ENCODE peak calls at places on chromosome 21, in five cellular contexts. One of them, this sample, is unnamed.

GRCh38 chr21:43343095-43343991 is 83.6 kb downstream of the SIK1 start:
- DNase-seq in mammary epithelial cell: no peak
- DNase-seq in tibial artery: no peak
- DNase-seq in spleen: no peak
- DNase-seq in Calu3: peak
- DNase-seq in this sample: no peak

GRCh38 chr21:34536311-34536710 is 24.3 kb upstream of the KCNE1 start:
- DNase-seq in mammary epithelial cell: no peak
- DNase-seq in tibial artery: no peak
- DNase-seq in spleen: no peak
- DNase-seq in Calu3: no peak
- DNase-seq in this sample: no peak

GRCh38 chr21:44018813-44019567 is 6.9 kb downstream of the TRAPPC10 start:
- DNase-seq in mammary epithelial cell: no peak
- DNase-seq in tibial artery: no peak
- DNase-seq in spleen: no peak
- DNase-seq in Calu3: no peak
- DNase-seq in this sample: no peak

GRCh38 chr21:41402796-41403195 is 23.2 kb upstream of the MX1 start:
- DNase-seq in mammary epithelial cell: no peak
- DNase-seq in tibial artery: peak
- DNase-seq in spleen: no peak
- DNase-seq in Calu3: no peak
- DNase-seq in this sample: no peak

GRCh38 chr21:43331962-43332458 is 94.9 kb downstream of the SIK1 start:
- DNase-seq in mammary epithelial cell: no peak
- DNase-seq in tibial artery: peak
- DNase-seq in spleen: no peak
- DNase-seq in Calu3: no peak
- DNase-seq in this sample: no peak

GRCh38 chr21:42703936-42704335 is 50.5 kb downstream of the PDE9A start:
- DNase-seq in mammary epithelial cell: no peak
- DNase-seq in tibial artery: no peak
- DNase-seq in spleen: peak
- DNase-seq in Calu3: no peak
- DNase-seq in this sample: no peak

GRCh38 chr21:45428534-45428933 is 23.6 kb downstream of the COL18A1 start:
- DNase-seq in mammary epithelial cell: no peak
- DNase-seq in tibial artery: no peak
- DNase-seq in spleen: no peak
- DNase-seq in Calu3: no peak
- DNase-seq in this sample: no peak

GRCh38 chr21:33997432-33997831 is 75.9 kb upstream of the MRPS6 start:
- DNase-seq in mammary epithelial cell: no peak
- DNase-seq in tibial artery: no peak
- DNase-seq in spleen: no peak
- DNase-seq in Calu3: no peak
- DNase-seq in this sample: no peak

GRCh38 chr21:35020902-35021301 is 28.2 kb downstream of the RUNX1 start:
- DNase-seq in mammary epithelial cell: peak
- DNase-seq in tibial artery: no peak
- DNase-seq in spleen: no peak
- DNase-seq in Calu3: no peak
- DNase-seq in this sample: no peak

GRCh38 chr21:22544747-22545146 is 1546.5 kb downstream of the NCAM2 start:
- DNase-seq in mammary epithelial cell: no peak
- DNase-seq in tibial artery: no peak
- DNase-seq in spleen: no peak
- DNase-seq in Calu3: no peak
- DNase-seq in this sample: no peak

GRCh38 chr21:29658177-29658933 is 281.4 kb downstream of the GRIK1 start:
- DNase-seq in mammary epithelial cell: no peak
- DNase-seq in tibial artery: no peak
- DNase-seq in spleen: no peak
- DNase-seq in Calu3: no peak
- DNase-seq in this sample: no peak

GRCh38 chr21:40719615-40720014 is 127.3 kb downstream of the DSCAM start:
- DNase-seq in mammary epithelial cell: no peak
- DNase-seq in tibial artery: no peak
- DNase-seq in spleen: no peak
- DNase-seq in Calu3: no peak
- DNase-seq in this sample: no peak

GRCh38 chr21:32994305-32994704 is 31.4 kb upstream of the OLIG2 start:
- DNase-seq in mammary epithelial cell: no peak
- DNase-seq in tibial artery: no peak
- DNase-seq in spleen: no peak
- DNase-seq in Calu3: peak
- DNase-seq in this sample: no peak

DNA sequence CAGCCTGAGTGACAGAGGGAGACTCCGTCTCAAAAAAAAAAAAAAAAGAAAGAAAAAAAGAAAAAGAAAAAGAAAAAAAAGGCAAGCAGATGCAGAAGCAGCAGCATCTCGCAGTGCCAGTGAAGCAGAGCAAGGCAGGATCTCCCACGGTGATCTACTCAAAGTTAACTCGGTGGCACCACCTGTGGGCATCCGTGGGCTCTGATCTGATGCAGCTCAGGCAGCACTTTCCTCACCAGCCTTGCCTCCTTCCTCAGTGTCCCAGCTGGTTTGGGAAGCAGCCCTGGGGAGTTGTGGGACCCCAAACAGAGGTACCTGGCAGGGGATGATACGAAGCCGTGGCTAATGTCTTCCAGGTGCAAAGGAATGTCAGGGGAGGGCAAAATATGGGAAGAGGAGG is 104.3 kb upstream of the KRTAP19-8 start:
- DNase-seq in mammary epithelial cell: no peak
- DNase-seq in tibial artery: no peak
- DNase-seq in spleen: no peak
- DNase-seq in Calu3: no peak
- DNase-seq in this sample: no peak
- TF ChIP-seq CTCF in mammary epithelial cell: no peak
- TF ChIP-seq CTCF in tibial artery: no peak
- TF ChIP-seq CTCF in spleen: no peak
- TF ChIP-seq CTCF in Calu3: no peak
- TF ChIP-seq CTCF in this sample: no peak

GRCh38 chr21:19603011-19603593 is 1199.5 kb upstream of the TMPRSS15 start:
- DNase-seq in mammary epithelial cell: no peak
- DNase-seq in tibial artery: no peak
- DNase-seq in spleen: no peak
- DNase-seq in Calu3: no peak
- DNase-seq in this sample: no peak

GRCh38 chr21:19609611-19610010 is 1206.0 kb upstream of the TMPRSS15 start:
- DNase-seq in mammary epithelial cell: no peak
- DNase-seq in tibial artery: no peak
- DNase-seq in spleen: no peak
- DNase-seq in Calu3: no peak
- DNase-seq in this sample: no peak

GRCh38 chr21:19607983-19608668 is 1204.5 kb upstream of the TMPRSS15 start:
- DNase-seq in mammary epithelial cell: no peak
- DNase-seq in tibial artery: no peak
- DNase-seq in spleen: no peak
- DNase-seq in Calu3: no peak
- DNase-seq in this sample: no peak
- TF ChIP-seq CTCF in mammary epithelial cell: no peak
- TF ChIP-seq CTCF in tibial artery: no peak
- TF ChIP-seq CTCF in spleen: no peak
- TF ChIP-seq CTCF in Calu3: no peak
- TF ChIP-seq CTCF in this sample: no peak

GRCh38 chr21:39313457-39314154 is at the start of gene BRWD1:
- DNase-seq in mammary epithelial cell: peak
- DNase-seq in tibial artery: peak
- DNase-seq in spleen: peak
- DNase-seq in Calu3: peak
- DNase-seq in this sample: no peak
- TF ChIP-seq CTCF in mammary epithelial cell: no peak
- TF ChIP-seq CTCF in tibial artery: peak
- TF ChIP-seq CTCF in spleen: peak
- TF ChIP-seq CTCF in Calu3: no peak
- TF ChIP-seq CTCF in this sample: peak

DNA sequence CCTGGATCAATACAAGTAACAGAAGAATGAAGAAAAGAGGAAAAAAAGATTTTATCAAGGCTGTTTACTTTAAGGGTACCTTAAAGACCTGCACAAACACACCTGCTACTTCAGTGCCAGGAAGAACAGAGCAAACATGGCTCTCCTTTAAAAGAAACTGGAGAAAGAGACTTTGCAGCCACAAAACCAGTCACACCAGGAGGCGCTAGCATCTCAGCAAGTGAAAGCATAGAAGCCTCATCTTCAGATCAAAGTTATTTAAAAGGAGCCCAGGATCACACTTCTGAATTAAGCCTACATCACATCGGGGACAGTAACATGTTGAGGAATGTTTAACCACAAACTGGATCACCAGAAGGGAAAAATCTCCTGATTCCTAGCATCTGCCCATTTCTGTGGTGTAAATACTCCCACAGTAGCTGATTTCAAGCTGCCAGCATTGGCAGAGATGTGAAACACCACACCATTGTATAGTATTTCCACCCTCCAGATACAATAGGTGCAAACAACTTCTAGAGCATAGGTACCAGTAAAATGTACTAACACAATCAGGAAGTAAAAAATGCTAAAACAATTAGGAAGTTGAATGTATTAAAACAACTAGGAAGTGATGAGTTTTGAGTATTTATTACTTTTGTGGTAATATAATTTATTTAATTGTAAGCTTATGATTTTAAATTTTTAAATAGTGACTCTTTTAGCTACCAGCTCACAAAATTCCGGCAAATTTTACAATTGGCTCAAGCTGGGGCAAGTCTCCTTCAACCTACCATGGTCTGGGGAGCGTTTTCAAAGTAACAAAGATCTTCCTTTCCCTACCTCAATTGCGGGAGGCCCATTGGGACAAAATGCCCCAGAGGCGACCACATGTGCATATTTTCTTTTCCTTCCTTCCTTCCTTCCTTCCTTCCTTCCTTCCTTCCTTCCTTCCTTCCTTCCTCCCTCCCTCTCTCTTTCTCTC is 105.3 kb upstream of the CLDN14 start:
- DNase-seq in mammary epithelial cell: no peak
- DNase-seq in tibial artery: no peak
- DNase-seq in spleen: no peak
- DNase-seq in Calu3: no peak
- DNase-seq in this sample: no peak
- TF ChIP-seq CTCF in mammary epithelial cell: no peak
- TF ChIP-seq CTCF in tibial artery: no peak
- TF ChIP-seq CTCF in spleen: no peak
- TF ChIP-seq CTCF in Calu3: no peak
- TF ChIP-seq CTCF in this sample: no peak

This sample was measured in thoracic aorta.